ENCODE peak calls at places on chromosomes 6 and 20, in four cellular contexts. T is GM10248, F is cardiac muscle cell, Y is astrocyte of the spinal cord. M is an unnamed sample.

GRCh38 chr6:128284128-128284527 is 236.3 kb downstream of the PTPRK start:
- DNase-seq in T (no peak), F (no peak), Y (no peak), M (no peak)

GRCh38 chr6:38179300-38179699 is 359.8 kb downstream of the ZFAND3 start:
- DNase-seq in T (no peak), F (no peak), Y (no peak), M (no peak)

GRCh38 chr6:146914563-146915483 is 289.4 kb upstream of the STXBP5 start:
- DNase-seq in T (no peak), F (no peak), Y (peak), M (no peak)

GRCh38 chr6:73308712-73309533 is 45.2 kb downstream of the DPPA5 start:
- DNase-seq in T (no peak), F (peak), Y (peak), M (no peak)

GRCh38 chr6:50030350-50030749 is 8.6 kb upstream of the DEFB110 start:
- DNase-seq in T (no peak), F (no peak), Y (no peak), M (no peak)

GRCh38 chr6:154480144-154480639 is 30.3 kb downstream of the CNKSR3 start:
- DNase-seq in T (no peak), F (no peak), Y (no peak), M (no peak)

GRCh38 chr6:132161283-132161682 is 210.1 kb upstream of the CCN2 start:
- DNase-seq in T (no peak), F (peak), Y (peak), M (no peak)

GRCh38 chr20:37345339-37346231 is at the start of gene SRC:
- DNase-seq in T (peak), F (peak), Y (peak), M (peak)

GRCh38 chr6:82085701-82086100 is 161.8 kb downstream of the IBTK start:
- DNase-seq in T (no peak), F (peak), Y (no peak), M (no peak)

GRCh38 chr6:41736207-41736710 is 851 bp upstream of the TFEB start:
- DNase-seq in T (no peak), F (no peak), Y (no peak), M (no peak)

GRCh38 chr20:58254890-58255289 is 26.4 kb upstream of the ANKRD60 start:
- DNase-seq in T (no peak), F (no peak), Y (no peak), M (no peak)

GRCh38 chr20:40687384-40688128 is 1.5 kb downstream of the MAFB start:
- DNase-seq in T (no peak), F (peak), Y (no peak), M (no peak)

GRCh38 chr6:131761061-131761761 is 46.6 kb upstream of the ENPP1 start:
- DNase-seq in T (no peak), F (no peak), Y (peak), M (no peak)

GRCh38 chr6:147067184-147067583 is 137.0 kb upstream of the STXBP5 start:
- DNase-seq in T (no peak), F (no peak), Y (no peak), M (no peak)

GRCh38 chr6:158680441-158680840 is 30.6 kb downstream of the SYTL3 start:
- DNase-seq in T (no peak), F (no peak), Y (no peak), M (no peak)

GRCh38 chr6:135300576-135300975 is 119.5 kb downstream of the MYB start:
- DNase-seq in T (no peak), F (no peak), Y (no peak), M (no peak)

GRCh38 chr6:135179920-135180457 is 1.1 kb upstream of the MYB start:
- DNase-seq in T (peak), F (no peak), Y (no peak), M (peak)

GRCh38 chr6:5657684-5658429 is 348.9 kb downstream of the NRN1 start:
- DNase-seq in T (no peak), F (no peak), Y (peak), M (no peak)

GRCh38 chr6:152461556-152461955 is 175.6 kb downstream of the SYNE1 start:
- DNase-seq in T (no peak), F (no peak), Y (no peak), M (no peak)

GRCh38 chr6:13724174-13724573 is 12.5 kb upstream of the RANBP9 start:
- DNase-seq in T (no peak), F (no peak), Y (no peak), M (no peak)

GRCh38 chr20:5991623-5992441 is 41.4 kb downstream of the MCM8 start:
- DNase-seq in T (no peak), F (no peak), Y (no peak), M (no peak)

GRCh38 chr20:635609-636338 is 17.2 kb downstream of the SRXN1 start:
- DNase-seq in T (no peak), F (no peak), Y (no peak), M (no peak)

GRCh38 chr6:52328303-52328662 is 33.7 kb upstream of the PAQR8 start:
- DNase-seq in T (no peak), F (no peak), Y (no peak), M (no peak)

GRCh38 chr20:17662333-17663039 is 19.6 kb downstream of the RRBP1 start:
- DNase-seq in T (no peak), F (no peak), Y (peak), M (peak)

GRCh38 chr6:43532201-43532600 is 15.3 kb downstream of the POLR1C start:
- DNase-seq in T (no peak), F (no peak), Y (no peak), M (no peak)

GRCh38 chr20:57013741-57014140 is 252.7 kb downstream of the BMP7 start:
- DNase-seq in T (no peak), F (peak), Y (no peak), M (no peak)

GRCh38 chr20:45041464-45042337 is 59.2 kb downstream of the KCNS1 start:
- DNase-seq in T (no peak), F (no peak), Y (peak), M (no peak)

GRCh38 chr6:26595669-26596269 is 984 bp upstream of the ABT1 start:
- DNase-seq in T (peak), F (peak), Y (peak), M (peak)

GRCh38 chr6:70547313-70547712 is 19.4 kb upstream of the SDHAF4 start:
- DNase-seq in T (no peak), F (peak), Y (peak), M (no peak)
- TF ChIP-seq CTCF in T (peak), F (peak), Y (peak), M (peak)

GRCh38 chr6:105344971-105345370 is 57.9 kb downstream of the PREP start:
- DNase-seq in T (no peak), F (no peak), Y (no peak), M (no peak)
- TF ChIP-seq CTCF in T (no peak), F (no peak), Y (no peak), M (no peak)

DNA sequence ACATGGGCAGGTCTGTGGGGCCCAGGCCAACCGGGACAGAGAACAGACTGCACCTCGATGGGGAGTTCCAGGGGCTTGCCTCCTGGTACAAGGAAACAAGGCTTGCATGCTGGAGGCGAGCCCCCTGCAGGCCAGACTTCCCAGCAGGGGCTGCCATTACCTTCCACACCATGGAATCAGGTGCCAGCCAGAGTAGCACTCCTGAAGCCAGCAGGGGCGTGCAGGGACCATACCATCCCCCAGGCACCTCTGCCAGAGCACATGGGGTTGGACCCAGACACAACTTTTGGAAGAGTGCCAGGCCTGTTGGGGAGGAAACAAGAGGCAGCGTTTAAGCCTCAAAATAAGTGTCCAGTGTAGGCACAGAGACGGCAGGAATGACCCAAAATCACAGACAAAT is 6.5 kb downstream of the DDO start:
- DNase-seq in T (no peak), F (no peak), Y (no peak), M (no peak)
- TF ChIP-seq CTCF in T (no peak), F (no peak), Y (no peak), M (no peak)

GRCh38 chr6:57123111-57123510 is 33.1 kb downstream of the ZNF451 start:
- DNase-seq in T (no peak), F (no peak), Y (no peak), M (no peak)

GRCh38 chr6:57130784-57131183 is 40.8 kb downstream of the ZNF451 start:
- DNase-seq in T (no peak), F (no peak), Y (no peak), M (no peak)

GRCh38 chr6:57127763-57128162 is 37.8 kb downstream of the ZNF451 start:
- DNase-seq in T (no peak), F (no peak), Y (no peak), M (no peak)
- TF ChIP-seq CTCF in T (no peak), F (no peak), Y (no peak), M (no peak)

GRCh38 chr20:11919571-11919970 is 1.9 kb downstream of the BTBD3 start:
- DNase-seq in T (no peak), F (no peak), Y (no peak), M (no peak)

GRCh38 chr20:11918280-11918952 is 723 bp downstream of the BTBD3 start:
- DNase-seq in T (no peak), F (no peak), Y (peak), M (no peak)

GRCh38 chr20:11919046-11919445 is 1.4 kb downstream of the BTBD3 start:
- DNase-seq in T (no peak), F (no peak), Y (peak), M (no peak)

GRCh38 chr20:11920083-11920482 is 2.4 kb downstream of the BTBD3 start:
- DNase-seq in T (no peak), F (no peak), Y (no peak), M (no peak)

DNA sequence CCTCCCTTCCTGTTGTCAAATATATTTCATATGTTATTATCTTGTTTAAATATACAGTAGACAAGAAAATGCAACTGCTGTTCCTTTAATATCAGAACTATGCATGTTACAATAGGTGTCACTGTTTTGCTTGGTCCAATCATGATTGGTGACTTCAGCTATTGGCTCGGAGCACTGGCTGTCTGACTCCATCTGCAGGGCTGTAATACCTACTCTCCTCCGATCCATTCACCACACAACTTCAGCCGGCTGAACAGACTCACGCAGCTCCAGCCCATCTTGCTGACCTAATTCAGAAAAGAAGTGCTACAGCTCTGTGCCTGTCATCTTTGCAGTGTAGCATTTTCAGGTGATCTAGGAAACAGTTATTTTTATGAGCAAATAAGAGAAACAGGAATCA is at the start of gene BTBD3:
- DNase-seq in T (peak), F (peak), Y (peak), M (peak)
- TF ChIP-seq CTCF in T (peak), F (peak), Y (no peak), M (no peak)